ENCODE peak calls at places on chromosomes 2 and 18, in five cellular contexts. X, Z, U, G and A are unnamed samples.

GRCh38 chr2:238440767-238441166 is 14.0 kb downstream of the ASB1 start:
- DNase-seq in Z (no peak), G (no peak), U (no peak), X (no peak), A (no peak)

GRCh38 chr18:8505036-8505435 is 104.2 kb upstream of the RAB12 start:
- DNase-seq in X (no peak), U (no peak), G (no peak), Z (no peak), A (no peak)

GRCh38 chr2:224947566-224947965 is 94.7 kb downstream of the DOCK10 start:
- DNase-seq in U (peak), G (no peak), X (no peak), Z (no peak), A (no peak)

GRCh38 chr2:191245869-191246531 is 796 bp downstream of the MYO1B start:
- DNase-seq in G (no peak), Z (peak), X (peak), U (no peak), A (no peak)

GRCh38 chr2:222303045-222303827 is 4.4 kb upstream of the PAX3 start:
- DNase-seq in Z (no peak), U (no peak), X (no peak), G (no peak), A (no peak)

GRCh38 chr18:3810271-3810670 is 360.3 kb downstream of the TGIF1 start:
- DNase-seq in X (no peak), G (no peak), Z (no peak), U (no peak), A (no peak)

GRCh38 chr2:65896446-65896845 is 464.0 kb upstream of the SPRED2 start:
- DNase-seq in X (no peak), G (no peak), U (no peak), Z (no peak), A (no peak)

GRCh38 chr18:45658756-45659155 is 43.5 kb downstream of the SLC14A2 start:
- DNase-seq in Z (no peak), U (no peak), X (no peak), G (no peak), A (no peak)

GRCh38 chr2:150484006-150484405 is 3.5 kb downstream of the RND3 start:
- DNase-seq in U (no peak), X (no peak), G (no peak), Z (no peak), A (no peak)

GRCh38 chr2:190718652-190719526 is 70.0 kb downstream of the NAB1 start:
- DNase-seq in G (no peak), Z (no peak), X (peak), U (no peak), A (no peak)

GRCh38 chr2:10832228-10832936 is 19.8 kb upstream of the PDIA6 start:
- DNase-seq in Z (peak), U (peak), G (no peak), X (peak), A (peak)

GRCh38 chr18:41939326-41939725 is 15.7 kb upstream of the PIK3C3 start:
- DNase-seq in X (no peak), G (no peak), Z (no peak), U (no peak), A (no peak)

GRCh38 chr18:76699923-76700322 is 122.4 kb upstream of the ZNF236 start:
- DNase-seq in X (no peak), U (no peak), Z (no peak), G (no peak), A (no peak)

GRCh38 chr2:23767871-23768611 is 158.9 kb downstream of the ATAD2B start:
- DNase-seq in Z (no peak), X (no peak), U (no peak), G (no peak), A (no peak)

GRCh38 chr2:64538764-64539433 is 14.8 kb downstream of the AFTPH start:
- DNase-seq in G (no peak), X (no peak), Z (no peak), U (no peak), A (no peak)

GRCh38 chr2:154670083-154670482 is 28.4 kb upstream of the KCNJ3 start:
- DNase-seq in X (no peak), U (no peak), Z (no peak), G (no peak), A (no peak)

GRCh38 chr2:229852565-229852964 is 69.2 kb downstream of the TRIP12 start:
- DNase-seq in U (no peak), X (no peak), Z (no peak), G (peak), A (peak)

GRCh38 chr2:180980943-180981898 is 816 bp downstream of the UBE2E3 start:
- DNase-seq in X (peak), U (peak), Z (peak), G (no peak), A (no peak)

GRCh38 chr2:215749092-215749957 is 264.0 kb downstream of the MREG start:
- DNase-seq in Z (peak), X (peak), U (no peak), G (no peak), A (no peak)

GRCh38 chr2:79946046-79946445 is 358.5 kb downstream of the LRRTM1 start:
- DNase-seq in G (no peak), U (no peak), X (no peak), Z (no peak), A (no peak)

GRCh38 chr18:57516068-57516467 is 70.4 kb downstream of the FECH start:
- DNase-seq in U (no peak), X (no peak), G (no peak), Z (no peak), A (no peak)

GRCh38 chr2:31067259-31067658 is 71.0 kb downstream of the GALNT14 start:
- DNase-seq in U (no peak), X (no peak), G (no peak), Z (no peak), A (no peak)

GRCh38 chr2:150156415-150156814 is 331.1 kb downstream of the RND3 start:
- DNase-seq in G (no peak), X (no peak), Z (no peak), U (no peak), A (no peak)

GRCh38 chr2:197144183-197144582 is 166.4 kb downstream of the ANKRD44 start:
- DNase-seq in U (no peak), Z (no peak), X (no peak), G (no peak), A (no peak)

GRCh38 chr2:226411727-226412360 is 387.8 kb downstream of the IRS1 start:
- DNase-seq in Z (no peak), U (no peak), G (no peak), X (no peak), A (no peak)

GRCh38 chr2:71865391-71865965 is 282.2 kb downstream of the CYP26B1 start:
- DNase-seq in U (no peak), G (no peak), X (no peak), Z (no peak), A (no peak)

GRCh38 chr2:134320930-134321329 is 67.1 kb downstream of the MGAT5 start:
- DNase-seq in G (no peak), U (no peak), Z (no peak), X (no peak), A (peak)

DNA sequence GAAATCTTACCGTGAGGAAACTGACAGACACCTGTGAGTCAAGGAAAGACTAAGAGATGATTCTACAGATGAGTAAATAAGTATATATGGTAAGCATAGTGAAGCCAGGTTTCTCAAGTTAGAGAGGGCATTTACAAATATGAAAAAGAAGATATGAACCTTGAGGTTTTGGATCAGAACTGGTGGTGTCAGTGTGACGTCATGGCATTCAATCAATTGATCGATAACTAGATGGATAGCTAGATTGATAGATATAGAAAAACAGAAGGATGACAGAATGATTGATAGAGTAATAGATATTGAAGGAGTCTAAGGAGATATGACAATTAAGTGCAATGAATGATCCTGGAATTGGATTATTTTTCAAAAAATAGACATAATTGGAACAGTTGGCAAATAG is 350.2 kb upstream of the MC4R start:
- DNase-seq in X (no peak), G (no peak), Z (no peak), U (no peak), A (no peak)
- H3K27ac ChIP-seq in X (no peak), G (no peak), Z (no peak), U (no peak), A (no peak)

DNA sequence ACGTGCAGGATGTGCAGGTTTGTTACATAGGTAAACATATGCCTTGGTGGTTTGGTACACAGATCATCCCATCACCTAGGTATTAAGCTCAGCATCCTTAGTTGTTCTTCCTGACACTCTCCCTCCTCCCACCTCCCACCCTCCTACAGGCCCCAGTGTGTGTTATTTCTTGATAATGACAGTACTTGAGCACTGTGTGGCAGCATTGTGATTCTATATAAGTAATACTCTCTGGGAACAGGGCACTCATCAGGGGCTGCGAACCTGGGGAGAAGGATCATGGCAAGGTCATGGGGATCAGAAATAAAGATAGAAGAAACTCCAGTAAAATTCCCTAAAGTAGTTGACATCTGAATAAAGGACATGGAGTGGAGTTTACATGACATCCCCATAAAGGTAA is 1256.2 kb upstream of the CRIM1 start:
- DNase-seq in G (no peak), Z (no peak), U (no peak), X (no peak), A (no peak)
- TF ChIP-seq CTCF in G (no peak), Z (no peak), U (no peak), X (no peak), A (no peak)

DNA sequence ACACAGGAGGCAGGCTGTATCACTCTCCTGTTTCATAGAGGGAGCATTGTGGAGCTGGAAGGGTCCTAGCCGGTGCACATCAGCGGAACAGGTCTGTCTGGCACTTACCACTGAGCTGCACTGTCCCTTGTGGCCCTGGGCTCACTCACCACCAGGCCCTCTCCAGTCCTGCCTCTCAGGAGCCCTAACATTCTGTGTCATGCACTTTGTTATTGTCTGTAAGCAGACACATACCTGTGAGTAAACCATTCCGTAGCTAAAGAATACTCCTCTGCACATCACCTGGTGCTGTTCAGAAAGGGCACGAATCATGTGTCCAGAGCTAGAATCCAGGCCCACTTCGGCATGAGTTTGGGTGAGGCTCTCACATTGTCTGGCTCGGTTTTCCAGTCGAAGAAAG is 93.6 kb downstream of the CRIM1 start:
- DNase-seq in Z (no peak), G (no peak), X (no peak), U (no peak), A (no peak)
- H3K27ac ChIP-seq in Z (no peak), G (peak), X (peak), U (no peak), A (no peak)

GRCh38 chr18:29191263-29191662 is 1014.3 kb upstream of the CDH2 start:
- DNase-seq in X (no peak), U (no peak), G (no peak), Z (no peak), A (no peak)
- TF ChIP-seq CTCF in X (no peak), U (peak), G (no peak), Z (no peak), A (no peak)

GRCh38 chr2:61135510-61135909 is 26.5 kb upstream of the C2orf74 start:
- DNase-seq in Z (no peak), G (no peak), U (peak), X (no peak), A (no peak)
- H3K27ac ChIP-seq in Z (no peak), G (no peak), U (no peak), X (no peak), A (no peak)

GRCh38 chr18:79924814-79925655 is 26.4 kb downstream of the SLC66A2 start:
- DNase-seq in X (peak), G (no peak), Z (peak), U (no peak), A (no peak)
- TF ChIP-seq CTCF in X (peak), G (no peak), Z (no peak), U (no peak), A (no peak)

GRCh38 chr18:36194719-36195315 is 7.5 kb downstream of the MOCOS start:
- DNase-seq in U (no peak), X (no peak), G (no peak), Z (no peak), A (no peak)
- H3K27ac ChIP-seq in U (no peak), X (no peak), G (no peak), Z (no peak), A (no peak)

GRCh38 chr2:28833740-28834139 is 23.1 kb downstream of the SPDYA start:
- DNase-seq in Z (no peak), X (no peak), G (no peak), U (no peak), A (no peak)

GRCh38 chr2:28842042-28842441 is 28.1 kb downstream of the TRMT61B start:
- DNase-seq in X (no peak), G (no peak), Z (no peak), U (no peak), A (no peak)

GRCh38 chr2:28835787-28836186 is 25.2 kb downstream of the SPDYA start:
- DNase-seq in G (no peak), X (no peak), Z (no peak), U (no peak), A (no peak)

DNA sequence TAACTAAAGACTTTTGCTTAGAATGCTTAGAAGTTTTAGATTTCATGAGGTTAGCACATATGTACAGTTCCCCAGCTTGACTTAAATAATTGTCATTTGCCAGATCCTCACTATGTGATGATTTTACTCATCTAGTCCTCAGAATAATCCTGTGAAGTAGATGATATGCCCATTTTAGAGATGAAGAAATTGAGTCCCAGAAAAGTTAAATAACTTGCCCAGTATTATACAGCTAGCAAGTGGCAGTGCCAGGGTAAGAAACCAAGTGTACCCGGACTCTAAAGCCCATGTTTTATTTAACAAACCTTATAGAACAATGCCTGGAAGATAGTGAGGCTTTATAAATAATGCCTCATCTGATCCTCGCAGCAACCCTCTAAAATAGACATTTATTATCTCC is 28.3 kb downstream of the SPDYA start:
- DNase-seq in X (no peak), G (no peak), Z (no peak), U (no peak), A (no peak)
- TF ChIP-seq CTCF in X (no peak), G (no peak), Z (no peak), U (no peak), A (no peak)

GRCh38 chr2:232265329-232265728 is 113.2 kb upstream of the ALPP start:
- DNase-seq in Z (no peak), U (no peak), X (no peak), G (no peak), A (no peak)
- H3K27ac ChIP-seq in Z (no peak), U (no peak), X (no peak), G (no peak), A (no peak)